ENCODE peak calls at places on chromosomes 3 and 15, in five cellular contexts. Y is heart right ventricle, W is NCI-H345, I is left ventricle myocardium inferior, V is HuH-7. S is an unnamed sample.
A peak's percentile ranks its signal among the peaks of the same experiment; 100 is the strongest.

GRCh38 chr3:188194327-188194726 is 40.4 kb downstream of the LPP start:
- DNase-seq in Y (no peak), W (no peak), I (no peak), V (no peak), S (peak; percentile 25)

GRCh38 chr15:81113204-81113657 is 20.8 kb upstream of the CFAP161 start:
- DNase-seq in Y (no peak), W (peak; percentile 5), I (no peak), V (no peak), S (no peak)

GRCh38 chr3:77370413-77370812 is 330.5 kb downstream of the ROBO2 start:
- DNase-seq in Y (no peak), W (no peak), I (no peak), V (no peak), S (no peak)

GRCh38 chr3:39433642-39434041 is 27.1 kb downstream of the RPSA start:
- DNase-seq in Y (no peak), W (no peak), I (no peak), V (no peak), S (peak; percentile 76)

GRCh38 chr3:197322149-197322548 is 23.7 kb upstream of the DLG1 start:
- DNase-seq in Y (no peak), W (no peak), I (no peak), V (no peak), S (no peak)

GRCh38 chr3:39150803-39151631 is 2.4 kb downstream of the CSRNP1 start:
- DNase-seq in Y (peak; percentile 92), W (no peak), I (peak; percentile 89), V (no peak), S (peak; percentile 98)

GRCh38 chr3:55687526-55687925 is 200.4 kb upstream of the WNT5A start:
- DNase-seq in Y (no peak), W (no peak), I (no peak), V (no peak), S (no peak)

GRCh38 chr15:39594764-39595620 is 14.1 kb downstream of the THBS1 start:
- DNase-seq in Y (no peak), W (no peak), I (no peak), V (no peak), S (peak; percentile 44)

GRCh38 chr3:15982667-15983145 is 184.9 kb upstream of the ANKRD28 start:
- DNase-seq in Y (peak; percentile 24), W (no peak), I (peak; percentile 27), V (no peak), S (peak; percentile 96)

GRCh38 chr15:101090460-101090853 is 161.4 kb downstream of the CHSY1 start:
- DNase-seq in Y (no peak), W (no peak), I (no peak), V (no peak), S (no peak)

GRCh38 chr15:28018291-28019044 is 80.6 kb downstream of the OCA2 start:
- DNase-seq in Y (no peak), W (no peak), I (no peak), V (no peak), S (no peak)

GRCh38 chr3:124763644-124764358 is 33.5 kb downstream of the UMPS start:
- DNase-seq in Y (no peak), W (no peak), I (no peak), V (no peak), S (no peak)

GRCh38 chr3:34256791-34257190 is 458.4 kb downstream of the PDCD6IP start:
- DNase-seq in Y (no peak), W (no peak), I (no peak), V (no peak), S (no peak)

GRCh38 chr3:136731274-136731884 is 20.8 kb downstream of the STAG1 start:
- DNase-seq in Y (no peak), W (no peak), I (no peak), V (no peak), S (no peak)

GRCh38 chr3:172061724-172062184 is 22.4 kb downstream of the FNDC3B start:
- DNase-seq in Y (no peak), W (no peak), I (no peak), V (no peak), S (peak; percentile 54)

GRCh38 chr3:196268270-196269163 is 19.0 kb downstream of the PCYT1A start:
- DNase-seq in Y (no peak), W (no peak), I (no peak), V (no peak), S (peak; percentile 75)

GRCh38 chr3:11631822-11632221 is 11.9 kb downstream of the VGLL4 start:
- DNase-seq in Y (no peak), W (no peak), I (no peak), V (no peak), S (no peak)

S was measured in fibroblast of the aortic adventitia.